ENCODE peak calls at places on chromosomes 11 and 22, in ten cellular contexts. E is WERI-Rb-1, N is colonic mucosa, Y is GM23338, M is coronary artery, F is tibial nerve, R is IMR-90, P is fibroblast of pulmonary artery, I is AG09309, D is AG09319. J is an unnamed sample.

GRCh38 chr11:27700351-27701261 is at the start of gene BDNF:
- DNase-seq in E (peak), N (no peak), Y (peak), M (no peak), F (no peak), R (peak), P (peak), I (no peak), D (no peak), J (no peak)

GRCh38 chr22:19705181-19705934 is 8.9 kb upstream of the SEPTIN5 start:
- DNase-seq in E (peak), N (no peak), Y (peak), M (no peak), F (no peak), R (no peak), P (no peak), I (no peak), D (no peak), J (no peak)

GRCh38 chr11:19656140-19656541 is 56.5 kb upstream of the NAV2 start:
- DNase-seq in E (no peak), N (no peak), Y (peak), M (no peak), F (no peak), R (no peak), P (no peak), I (no peak), D (no peak), J (no peak)

GRCh38 chr11:114354076-114354475 is 46.2 kb downstream of the C11orf71 start:
- DNase-seq in E (no peak), N (no peak), Y (no peak), M (no peak), F (no peak), R (peak), P (peak), I (peak), D (no peak), J (no peak)

GRCh38 chr11:121449123-121449522 is 3.0 kb upstream of the SORL1 start:
- DNase-seq in E (no peak), N (no peak), Y (no peak), M (no peak), F (no peak), R (no peak), P (no peak), I (no peak), D (no peak), J (no peak)

GRCh38 chr22:45511847-45512261 is 9.2 kb downstream of the FBLN1 start:
- DNase-seq in E (no peak), N (peak), Y (no peak), M (no peak), F (peak), R (peak), P (peak), I (peak), D (peak), J (no peak)

GRCh38 chr11:132852361-132852760 is 679.9 kb downstream of the OPCML start:
- DNase-seq in E (no peak), N (no peak), Y (no peak), M (no peak), F (no peak), R (no peak), P (no peak), I (no peak), D (no peak), J (no peak)

GRCh38 chr22:46355369-46355995 is 20.0 kb downstream of the TRMU start:
- DNase-seq in E (peak), N (peak), Y (peak), M (no peak), F (peak), R (peak), P (peak), I (no peak), D (no peak), J (peak)

GRCh38 chr11:59802639-59803176 is 7.9 kb downstream of the MRPL16 start:
- DNase-seq in E (peak), N (peak), Y (peak), M (no peak), F (peak), R (peak), P (peak), I (peak), D (no peak), J (no peak)

GRCh38 chr22:44723801-44724200 is 21.8 kb downstream of the PRR5 start:
- DNase-seq in E (no peak), N (no peak), Y (no peak), M (no peak), F (no peak), R (peak), P (peak), I (no peak), D (no peak), J (no peak)

GRCh38 chr11:102783016-102783415 is 2.6 kb upstream of the MMP10 start:
- DNase-seq in E (no peak), N (no peak), Y (no peak), M (no peak), F (no peak), R (no peak), P (no peak), I (no peak), D (no peak), J (no peak)

GRCh38 chr11:102783720-102784119 is 3.3 kb upstream of the MMP10 start:
- DNase-seq in E (no peak), N (no peak), Y (no peak), M (no peak), F (no peak), R (no peak), P (no peak), I (no peak), D (no peak), J (no peak)

GRCh38 chr11:102784380-102784779 is 4.0 kb upstream of the MMP10 start:
- DNase-seq in E (no peak), N (no peak), Y (no peak), M (no peak), F (no peak), R (no peak), P (no peak), I (no peak), D (no peak), J (no peak)

GRCh38 chr11:102776454-102776853 is 4.0 kb downstream of the MMP10 start:
- DNase-seq in E (no peak), N (no peak), Y (no peak), M (no peak), F (no peak), R (no peak), P (no peak), I (no peak), D (no peak), J (no peak)

GRCh38 chr11:102780491-102780918 is at the start of gene MMP10:
- DNase-seq in E (no peak), N (no peak), Y (peak), M (no peak), F (no peak), R (peak), P (peak), I (no peak), D (no peak), J (no peak)
- TF ChIP-seq CTCF in E (peak), N (peak), Y (peak), M (no peak), F (no peak), R (peak), P (peak), I (peak), D (peak), J (no peak)

GRCh38 chr22:43270949-43271348 is 72.2 kb downstream of the SCUBE1 start:
- DNase-seq in E (no peak), N (no peak), Y (no peak), M (no peak), F (no peak), R (no peak), P (no peak), I (no peak), D (no peak), J (no peak)

GRCh38 chr22:43272301-43272700 is 70.9 kb downstream of the SCUBE1 start:
- DNase-seq in E (no peak), N (no peak), Y (no peak), M (no peak), F (no peak), R (peak), P (no peak), I (no peak), D (no peak), J (no peak)

GRCh38 chr22:43269325-43270040 is 73.7 kb downstream of the SCUBE1 start:
- DNase-seq in E (no peak), N (no peak), Y (peak), M (no peak), F (no peak), R (no peak), P (no peak), I (no peak), D (no peak), J (no peak)

GRCh38 chr22:43268261-43268660 is 74.9 kb downstream of the SCUBE1 start:
- DNase-seq in E (no peak), N (no peak), Y (no peak), M (no peak), F (no peak), R (no peak), P (no peak), I (no peak), D (no peak), J (no peak)

DNA sequence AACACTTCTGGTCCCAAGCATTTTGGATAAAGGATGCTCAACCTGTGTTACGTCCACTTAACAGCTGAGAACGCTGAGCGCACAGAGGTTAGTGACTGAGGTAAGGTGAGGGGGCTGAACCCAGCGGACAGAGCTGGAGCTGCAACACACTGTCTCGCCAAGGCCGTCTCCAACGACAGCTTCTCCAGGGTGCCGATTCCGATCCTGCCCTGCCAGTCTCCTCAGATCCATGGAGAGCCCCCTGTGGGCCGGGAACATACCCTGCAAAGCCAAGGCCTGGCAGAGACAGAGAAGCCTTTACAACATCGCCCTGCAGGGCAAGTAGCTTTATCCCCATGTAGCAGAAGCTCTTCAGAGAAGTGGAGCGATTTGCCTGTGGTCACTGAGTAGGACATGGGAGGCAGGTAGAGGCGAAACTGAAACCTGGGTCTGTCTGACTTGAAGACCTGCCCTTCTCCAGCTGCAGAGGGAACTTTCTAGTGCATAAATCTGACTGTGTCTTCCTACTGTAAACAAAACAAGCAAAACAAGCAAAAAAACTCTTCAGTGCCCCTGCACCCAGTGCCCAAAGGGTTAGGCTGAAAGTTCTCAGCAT is 72.8 kb downstream of the SCUBE1 start:
- DNase-seq in E (peak), N (no peak), Y (peak), M (no peak), F (no peak), R (no peak), P (no peak), I (no peak), D (no peak), J (no peak)
- TF ChIP-seq CTCF in E (peak), N (no peak), Y (peak), M (no peak), F (no peak), R (no peak), P (peak), I (peak), D (peak), J (no peak)

GRCh38 chr11:104129138-104129537 is 34.8 kb downstream of the PDGFD start:
- DNase-seq in E (no peak), N (no peak), Y (no peak), M (no peak), F (no peak), R (no peak), P (no peak), I (no peak), D (no peak), J (no peak)
- TF ChIP-seq CTCF in E (no peak), N (no peak), Y (no peak), M (no peak), F (no peak), R (no peak), P (no peak), I (no peak), D (no peak), J (no peak)

GRCh38 chr11:78376858-78377257 is 40.8 kb downstream of the GAB2 start:
- DNase-seq in E (no peak), N (no peak), Y (no peak), M (no peak), F (no peak), R (no peak), P (no peak), I (no peak), D (no peak), J (no peak)

GRCh38 chr11:78374917-78375316 is 42.7 kb downstream of the GAB2 start:
- DNase-seq in E (no peak), N (no peak), Y (no peak), M (no peak), F (no peak), R (no peak), P (no peak), I (no peak), D (no peak), J (no peak)

GRCh38 chr11:78379039-78379670 is 38.5 kb downstream of the GAB2 start:
- DNase-seq in E (no peak), N (no peak), Y (no peak), M (no peak), F (no peak), R (peak), P (no peak), I (no peak), D (no peak), J (no peak)

GRCh38 chr11:78380615-78381029 is 37.0 kb downstream of the GAB2 start:
- DNase-seq in E (no peak), N (no peak), Y (no peak), M (no peak), F (no peak), R (peak), P (peak), I (peak), D (peak), J (no peak)

GRCh38 chr11:78377625-78378418 is 39.8 kb downstream of the GAB2 start:
- DNase-seq in E (no peak), N (peak), Y (no peak), M (no peak), F (no peak), R (no peak), P (no peak), I (no peak), D (no peak), J (no peak)
- TF ChIP-seq CTCF in E (no peak), N (no peak), Y (no peak), M (no peak), F (no peak), R (no peak), P (no peak), I (no peak), D (no peak), J (no peak)

J was measured in natural killer cell.